ENCODE peak calls at places on chromosome 4, in four cellular contexts. A is astrocyte of the cerebellum, L is stomach, T is activated B cell treated with CpG ODN at 0.5 μM for 24 hours. X is an unnamed sample.

GRCh38 chr4:188779586-188779985 is 640.3 kb downstream of the TRIML1 start:
- DNase-seq in A (no peak), L (no peak), T (no peak), X (no peak)

GRCh38 chr4:94253036-94253435 is 45.4 kb downstream of the SMARCAD1 start:
- DNase-seq in A (no peak), L (no peak), T (no peak), X (no peak)

GRCh38 chr4:40292313-40292759 is 42.8 kb upstream of the CHRNA9 start:
- DNase-seq in A (no peak), L (no peak), T (no peak), X (no peak)

GRCh38 chr4:8439168-8439567 is 1.4 kb downstream of the ACOX3 start:
- DNase-seq in A (no peak), L (no peak), T (no peak), X (no peak)

GRCh38 chr4:74391346-74391745 is 26.4 kb downstream of the EREG start:
- DNase-seq in A (no peak), L (no peak), T (no peak), X (no peak)

GRCh38 chr4:78684196-78685079 is 91.7 kb upstream of the BMP2K start:
- DNase-seq in A (no peak), L (no peak), T (no peak), X (no peak)

GRCh38 chr4:54225671-54226398 is 3.3 kb upstream of the PDGFRA start:
- DNase-seq in A (no peak), L (no peak), T (no peak), X (no peak)

GRCh38 chr4:15695240-15695699 is 7.6 kb upstream of the BST1 start:
- DNase-seq in A (peak), L (no peak), T (no peak), X (no peak)

GRCh38 chr4:12486995-12487394 is 997.1 kb downstream of the RAB28 start:
- DNase-seq in A (no peak), L (no peak), T (no peak), X (no peak)

GRCh38 chr4:176034498-176034897 is 31.1 kb upstream of the WDR17 start:
- DNase-seq in A (peak), L (no peak), T (no peak), X (no peak)

GRCh38 chr4:147108409-147108808 is 162.7 kb upstream of the TTC29 start:
- DNase-seq in A (no peak), L (no peak), T (no peak), X (no peak)

GRCh38 chr4:11428701-11429571 is at the start of gene HS3ST1:
- DNase-seq in A (no peak), L (peak), T (peak), X (peak)

GRCh38 chr4:146063143-146063542 is 112.4 kb upstream of the LSM6 start:
- DNase-seq in A (no peak), L (no peak), T (no peak), X (no peak)

DNA sequence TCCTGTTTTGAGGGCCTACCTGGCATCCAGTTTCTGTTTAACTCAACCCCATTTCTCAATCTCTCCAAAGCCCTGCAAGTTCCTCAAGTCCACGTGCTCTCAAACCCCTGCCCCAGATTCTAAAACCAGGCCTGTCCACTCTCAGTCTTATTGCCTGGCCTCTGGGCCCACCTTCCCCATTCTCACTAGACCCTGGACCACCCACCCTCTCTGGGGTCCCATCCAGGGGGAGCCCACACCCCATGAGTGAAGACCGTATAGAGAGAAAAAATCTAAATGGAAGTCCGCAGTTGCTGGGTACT is 58.3 kb downstream of the TLR10 start:
- DNase-seq in A (no peak), L (no peak), T (no peak), X (no peak)
- TF ChIP-seq CTCF in A (no peak), L (no peak), T (no peak), X (no peak)

GRCh38 chr4:26860157-26860921 is at the start of gene STIM2:
- DNase-seq in A (peak), L (peak), T (peak), X (peak)
- TF ChIP-seq CTCF in A (peak), L (peak), T (no peak), X (peak)

GRCh38 chr4:83369825-83370639 is 35.4 kb upstream of the HPSE start:
- DNase-seq in A (no peak), L (no peak), T (no peak), X (no peak)
- TF ChIP-seq CTCF in A (no peak), L (no peak), T (no peak), X (no peak)

DNA sequence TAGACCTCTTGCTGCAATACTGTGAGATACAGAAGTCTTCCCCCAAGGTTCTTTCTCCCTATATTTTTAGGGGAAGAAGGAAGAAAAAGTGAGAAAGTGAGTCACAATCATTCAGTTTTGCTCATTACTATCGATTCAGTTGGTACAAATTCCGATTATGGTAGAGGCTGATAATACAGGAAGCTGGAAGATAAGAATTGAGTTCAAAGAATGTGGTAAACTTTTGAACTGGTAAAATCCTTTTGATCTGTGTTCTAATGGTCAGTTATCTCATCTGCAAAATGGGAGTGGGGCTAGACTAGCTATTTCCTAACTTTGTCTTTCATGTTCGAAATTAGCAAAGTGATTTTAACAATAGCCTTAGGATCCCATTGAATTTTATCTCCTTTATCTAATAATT is 101.4 kb upstream of the FAT1 start:
- DNase-seq in A (no peak), L (no peak), T (no peak), X (no peak)
- TF ChIP-seq CTCF in A (no peak), L (no peak), T (no peak), X (no peak)

GRCh38 chr4:165016971-165017370 is 14.8 kb upstream of the TRIM60 start:
- DNase-seq in A (no peak), L (no peak), T (no peak), X (no peak)
- TF ChIP-seq CTCF in A (peak), L (no peak), T (no peak), X (peak)

GRCh38 chr4:132557660-132558059 is 591.4 kb upstream of the PCDH10 start:
- DNase-seq in A (no peak), L (no peak), T (no peak), X (no peak)
- TF ChIP-seq CTCF in A (peak), L (no peak), T (no peak), X (no peak)

X was measured in type B pancreatic cell.